ENCODE peak calls at places on chromosome 13, in five cellular contexts. One of them, this sample, is unnamed.

GRCh38 chr13:81133066-81133465 is 792.1 kb upstream of the SPRY2 start:
- DNase-seq in stimulated activated CD4-positive, alpha-beta T cell treated with anti-CD3 and anti-CD28 coated beads, Interleukin-4, amount 100 ng/mL, for 48 hours: no peak
- DNase-seq in left ventricle myocardium inferior: no peak
- DNase-seq in RCC 7860: no peak
- DNase-seq in astrocyte of the spinal cord: peak
- DNase-seq in this sample: no peak

GRCh38 chr13:109380457-109380856 is 405.9 kb downstream of the IRS2 start:
- DNase-seq in astrocyte of the spinal cord: no peak
- DNase-seq in RCC 7860: no peak
- DNase-seq in left ventricle myocardium inferior: no peak
- DNase-seq in stimulated activated CD4-positive, alpha-beta T cell treated with anti-CD3 and anti-CD28 coated beads, Interleukin-4, amount 100 ng/mL, for 48 hours: no peak
- DNase-seq in this sample: no peak

GRCh38 chr13:72290962-72291681 is 424.1 kb upstream of the DACH1 start:
- DNase-seq in RCC 7860: peak
- DNase-seq in stimulated activated CD4-positive, alpha-beta T cell treated with anti-CD3 and anti-CD28 coated beads, Interleukin-4, amount 100 ng/mL, for 48 hours: no peak
- DNase-seq in astrocyte of the spinal cord: peak
- DNase-seq in left ventricle myocardium inferior: no peak
- DNase-seq in this sample: peak

GRCh38 chr13:44155422-44156293 is 218.0 kb upstream of the SERP2 start:
- DNase-seq in left ventricle myocardium inferior: peak
- DNase-seq in stimulated activated CD4-positive, alpha-beta T cell treated with anti-CD3 and anti-CD28 coated beads, Interleukin-4, amount 100 ng/mL, for 48 hours: no peak
- DNase-seq in RCC 7860: no peak
- DNase-seq in astrocyte of the spinal cord: peak
- DNase-seq in this sample: peak

GRCh38 chr13:24097064-24097463 is 63.5 kb upstream of the SPATA13 start:
- DNase-seq in RCC 7860: no peak
- DNase-seq in stimulated activated CD4-positive, alpha-beta T cell treated with anti-CD3 and anti-CD28 coated beads, Interleukin-4, amount 100 ng/mL, for 48 hours: peak
- DNase-seq in astrocyte of the spinal cord: peak
- DNase-seq in left ventricle myocardium inferior: no peak
- DNase-seq in this sample: peak

GRCh38 chr13:20191902-20192469 is 752 bp downstream of the GJB2 start:
- DNase-seq in astrocyte of the spinal cord: peak
- DNase-seq in left ventricle myocardium inferior: no peak
- DNase-seq in stimulated activated CD4-positive, alpha-beta T cell treated with anti-CD3 and anti-CD28 coated beads, Interleukin-4, amount 100 ng/mL, for 48 hours: no peak
- DNase-seq in RCC 7860: peak
- DNase-seq in this sample: no peak

GRCh38 chr13:114219406-114219805 is 15.3 kb upstream of the CDC16 start:
- DNase-seq in astrocyte of the spinal cord: no peak
- DNase-seq in RCC 7860: no peak
- DNase-seq in stimulated activated CD4-positive, alpha-beta T cell treated with anti-CD3 and anti-CD28 coated beads, Interleukin-4, amount 100 ng/mL, for 48 hours: no peak
- DNase-seq in left ventricle myocardium inferior: no peak
- DNase-seq in this sample: no peak

GRCh38 chr13:31201341-31202024 is 1.7 kb downstream of the B3GLCT start:
- DNase-seq in RCC 7860: peak
- DNase-seq in left ventricle myocardium inferior: no peak
- DNase-seq in astrocyte of the spinal cord: no peak
- DNase-seq in stimulated activated CD4-positive, alpha-beta T cell treated with anti-CD3 and anti-CD28 coated beads, Interleukin-4, amount 100 ng/mL, for 48 hours: no peak
- DNase-seq in this sample: peak

GRCh38 chr13:35139591-35139990 is 197.5 kb downstream of the NBEA start:
- DNase-seq in stimulated activated CD4-positive, alpha-beta T cell treated with anti-CD3 and anti-CD28 coated beads, Interleukin-4, amount 100 ng/mL, for 48 hours: no peak
- DNase-seq in astrocyte of the spinal cord: peak
- DNase-seq in RCC 7860: no peak
- DNase-seq in left ventricle myocardium inferior: no peak
- DNase-seq in this sample: no peak

GRCh38 chr13:102251817-102252216 is 150.0 kb downstream of the FGF14 start:
- DNase-seq in stimulated activated CD4-positive, alpha-beta T cell treated with anti-CD3 and anti-CD28 coated beads, Interleukin-4, amount 100 ng/mL, for 48 hours: no peak
- DNase-seq in astrocyte of the spinal cord: no peak
- DNase-seq in left ventricle myocardium inferior: no peak
- DNase-seq in RCC 7860: no peak
- DNase-seq in this sample: no peak

GRCh38 chr13:32007494-32007893 is 24.1 kb upstream of the FRY start:
- DNase-seq in astrocyte of the spinal cord: no peak
- DNase-seq in RCC 7860: no peak
- DNase-seq in stimulated activated CD4-positive, alpha-beta T cell treated with anti-CD3 and anti-CD28 coated beads, Interleukin-4, amount 100 ng/mL, for 48 hours: no peak
- DNase-seq in left ventricle myocardium inferior: no peak
- DNase-seq in this sample: no peak

GRCh38 chr13:40130871-40131636 is 475.6 kb downstream of the COG6 start:
- DNase-seq in astrocyte of the spinal cord: peak
- DNase-seq in RCC 7860: peak
- DNase-seq in left ventricle myocardium inferior: no peak
- DNase-seq in stimulated activated CD4-positive, alpha-beta T cell treated with anti-CD3 and anti-CD28 coated beads, Interleukin-4, amount 100 ng/mL, for 48 hours: no peak
- DNase-seq in this sample: peak

GRCh38 chr13:42745655-42746054 is 35.7 kb upstream of the FAM216B start:
- DNase-seq in astrocyte of the spinal cord: no peak
- DNase-seq in stimulated activated CD4-positive, alpha-beta T cell treated with anti-CD3 and anti-CD28 coated beads, Interleukin-4, amount 100 ng/mL, for 48 hours: no peak
- DNase-seq in left ventricle myocardium inferior: no peak
- DNase-seq in RCC 7860: no peak
- DNase-seq in this sample: no peak

GRCh38 chr13:28638756-28639155 is 20.2 kb upstream of the POMP start:
- DNase-seq in astrocyte of the spinal cord: no peak
- DNase-seq in stimulated activated CD4-positive, alpha-beta T cell treated with anti-CD3 and anti-CD28 coated beads, Interleukin-4, amount 100 ng/mL, for 48 hours: no peak
- DNase-seq in RCC 7860: no peak
- DNase-seq in left ventricle myocardium inferior: no peak
- DNase-seq in this sample: no peak